ENCODE peak calls at places on chromosomes 11 and 22, in seven cellular contexts. I is Peyer's patch, U is heart left ventricle, M is IMR-90, N is pancreas, V is H1, K is upper lobe of right lung. T is an unnamed sample. For H3K36me3, the result is how much of the 10 kb centered on the place peaks cover.

GRCh38 chr22:37746366-37747089 is 49.7 kb downstream of the TRIOBP start:
- DNase-seq in I (no peak), U (no peak), N (peak), V (peak), K (peak), M (no peak), T (no peak)

GRCh38 chr11:86799680-86800075 is 664 bp upstream of the PRSS23 start:
- DNase-seq in U (no peak), K (no peak), I (no peak), N (no peak), V (no peak), M (no peak), T (no peak)

GRCh38 chr11:65298655-65299179 is 15.9 kb upstream of the CDC42EP2 start:
- DNase-seq in K (no peak), I (peak), M (peak), V (no peak), U (peak), N (no peak), T (no peak)

GRCh38 chr11:66728760-66729385 is at the start of gene SPTBN2:
- DNase-seq in V (no peak), K (no peak), M (no peak), N (no peak), U (no peak), I (no peak), T (no peak)

GRCh38 chr11:33375688-33376311 is 118.6 kb downstream of the HIPK3 start:
- DNase-seq in M (peak), U (no peak), V (peak), I (no peak), N (peak), K (no peak), T (no peak)

GRCh38 chr11:128552783-128553661 is 34.3 kb downstream of the ETS1 start:
- DNase-seq in N (no peak), V (no peak), M (peak), I (peak), K (no peak), U (no peak), T (no peak)

GRCh38 chr11:86891020-86891419 is 64.2 kb downstream of the FZD4 start:
- DNase-seq in V (no peak), M (no peak), N (no peak), I (no peak), K (no peak), U (no peak), T (no peak)

GRCh38 chr22:25919452-25919851 is 177.5 kb downstream of the MYO18B start:
- DNase-seq in K (no peak), M (no peak), V (no peak), I (no peak), N (no peak), U (no peak), T (no peak)

GRCh38 chr11:67373916-67374570 is 645 bp upstream of the CLCF1 start:
- DNase-seq in I (peak), K (peak), V (peak), M (peak), N (peak), U (peak), T (peak)

GRCh38 chr11:59216654-59217640 is 4.2 kb upstream of the MPEG1 start:
- DNase-seq in V (no peak), N (no peak), K (no peak), U (no peak), M (peak), I (peak), T (peak)

GRCh38 chr22:30223303-30223702 is 23.3 kb downstream of the LIF start:
- DNase-seq in K (no peak), V (no peak), U (no peak), N (no peak), I (no peak), M (no peak), T (no peak)

GRCh38 chr11:70402685-70403084 is 4.4 kb downstream of the CTTN start:
- DNase-seq in U (no peak), K (no peak), V (no peak), M (no peak), N (no peak), I (no peak), T (peak)

GRCh38 chr11:1490651-1491050 is 4.1 kb upstream of the MOB2 start:
- DNase-seq in K (peak), V (no peak), U (peak), M (no peak), I (no peak), N (no peak), T (no peak)

GRCh38 chr22:23122992-23123803 is 18.6 kb downstream of the RSPH14 start:
- DNase-seq in U (peak), N (no peak), K (no peak), I (no peak), M (no peak), V (no peak), T (no peak)

GRCh38 chr11:134604886-134605285 is 192.8 kb upstream of the B3GAT1 start:
- DNase-seq in M (no peak), K (no peak), V (no peak), N (no peak), U (no peak), I (no peak), T (no peak)

GRCh38 chr22:27801616-27802388 is at the start of gene MN1:
- DNase-seq in I (peak), N (no peak), M (peak), V (peak), K (peak), U (peak), T (peak)

GRCh38 chr11:10375280-10376048 is 70.6 kb downstream of the ADM start:
- DNase-seq in M (peak), N (no peak), U (no peak), K (no peak), V (peak), I (no peak), T (no peak)

GRCh38 chr22:38873469-38874411 is 1.7 kb upstream of the CBX6 start:
- DNase-seq in K (no peak), U (no peak), N (no peak), I (no peak), V (peak), M (no peak), T (peak)

GRCh38 chr11:129247129-129247528 is 55.0 kb upstream of the ARHGAP32 start:
- DNase-seq in K (no peak), U (no peak), V (no peak), N (no peak), M (peak), I (no peak), T (peak)

GRCh38 chr22:38467904-38468760 is at the start of gene KDELR3:
- DNase-seq in M (peak), U (peak), V (no peak), N (peak), I (peak), K (peak), T (peak)

GRCh38 chr11:68044145-68044813 is 5.5 kb downstream of the TCIRG1 start:
- DNase-seq in M (no peak), N (peak), K (no peak), V (no peak), U (peak), I (no peak), T (no peak)

GRCh38 chr22:46914916-46915894 is 152.8 kb downstream of the TBC1D22A start:
- DNase-seq in I (no peak), V (peak), N (no peak), K (no peak), M (no peak), U (no peak), T (no peak)

GRCh38 chr11:120532511-120533196 is 21.1 kb downstream of the GRIK4 start:
- DNase-seq in K (no peak), U (no peak), N (no peak), M (peak), V (no peak), I (no peak), T (no peak)

GRCh38 chr11:116224154-116224888 is 548.5 kb downstream of the BUD13 start:
- DNase-seq in U (no peak), M (peak), I (peak), N (peak), V (peak), K (no peak), T (peak)

GRCh38 chr22:41998361-41999261 is at the start of gene WBP2NL:
- DNase-seq in I (peak), U (peak), N (peak), K (peak), V (no peak), M (peak), T (peak)

GRCh38 chr11:29713831-29714320 is 303.0 kb downstream of the KCNA4 start:
- DNase-seq in U (no peak), N (no peak), K (no peak), M (no peak), I (no peak), V (no peak), T (no peak)

GRCh38 chr22:29146771-29147170 is 58.9 kb upstream of the EMID1 start:
- DNase-seq in V (no peak), K (peak), M (no peak), U (no peak), N (no peak), I (peak), T (no peak)

GRCh38 chr22:50717709-50718351 is 20.2 kb upstream of the ACR start:
- DNase-seq in I (no peak), U (no peak), K (no peak), N (no peak), M (no peak), V (no peak), T (no peak)

GRCh38 chr11:111309516-111309915 is 11.2 kb downstream of the POU2AF3 start:
- DNase-seq in U (no peak), M (no peak), N (no peak), I (no peak), K (no peak), V (no peak), T (no peak)

GRCh38 chr11:93542753-93543246 is 391 bp downstream of the SMCO4 start:
- DNase-seq in V (peak), N (peak), M (no peak), U (peak), K (no peak), I (no peak), T (no peak)

GRCh38 chr11:21948876-21949275 is 244.0 kb upstream of the ANO5 start:
- DNase-seq in N (no peak), M (no peak), V (no peak), I (no peak), K (no peak), U (no peak), T (peak)

GRCh38 chr11:26276798-26277424 is 55.0 kb upstream of the ANO3 start:
- DNase-seq in I (peak), V (peak), N (peak), U (no peak), K (no peak), M (peak), T (peak)

GRCh38 chr11:46874586-46874985 is 28.5 kb upstream of the CKAP5 start:
- DNase-seq in K (no peak), V (no peak), I (no peak), M (no peak), N (no peak), U (no peak), T (no peak)

GRCh38 chr22:35910013-35910860 is 118.4 kb downstream of the RBFOX2 start:
- DNase-seq in V (no peak), M (no peak), K (no peak), I (no peak), N (no peak), U (no peak), T (no peak)

GRCh38 chr11:128521697-128522062 is 65.7 kb downstream of the ETS1 start:
- DNase-seq in I (no peak), M (no peak), K (peak), N (peak), V (peak), U (peak), T (no peak)

GRCh38 chr11:64855596-64856304 is 11.3 kb upstream of the CDC42BPG start:
- DNase-seq in N (no peak), K (no peak), V (no peak), U (no peak), I (no peak), M (no peak), T (no peak)

GRCh38 chr11:3126207-3126865 is 38.8 kb downstream of the OSBPL5 start:
- DNase-seq in N (peak), I (peak), V (no peak), K (peak), U (peak), M (no peak), T (peak)

GRCh38 chr11:41461057-41461681 is 1.7 kb upstream of the LRRC4C start:
- DNase-seq in V (no peak), K (no peak), U (no peak), N (no peak), I (no peak), M (no peak), T (peak)

GRCh38 chr11:82978422-82979099 is 77.0 kb downstream of the DDIAS start:
- DNase-seq in V (no peak), N (no peak), I (no peak), U (no peak), K (no peak), M (peak), T (peak)

GRCh38 chr11:105701098-105701497 is 91.2 kb downstream of the GRIA4 start:
- DNase-seq in U (no peak), M (no peak), V (no peak), N (no peak), K (no peak), I (no peak), T (peak)
- H3K4me3 ChIP-seq in U (no peak), M (no peak), V (no peak), N (no peak), K (no peak), I (no peak), T (no peak)

DNA sequence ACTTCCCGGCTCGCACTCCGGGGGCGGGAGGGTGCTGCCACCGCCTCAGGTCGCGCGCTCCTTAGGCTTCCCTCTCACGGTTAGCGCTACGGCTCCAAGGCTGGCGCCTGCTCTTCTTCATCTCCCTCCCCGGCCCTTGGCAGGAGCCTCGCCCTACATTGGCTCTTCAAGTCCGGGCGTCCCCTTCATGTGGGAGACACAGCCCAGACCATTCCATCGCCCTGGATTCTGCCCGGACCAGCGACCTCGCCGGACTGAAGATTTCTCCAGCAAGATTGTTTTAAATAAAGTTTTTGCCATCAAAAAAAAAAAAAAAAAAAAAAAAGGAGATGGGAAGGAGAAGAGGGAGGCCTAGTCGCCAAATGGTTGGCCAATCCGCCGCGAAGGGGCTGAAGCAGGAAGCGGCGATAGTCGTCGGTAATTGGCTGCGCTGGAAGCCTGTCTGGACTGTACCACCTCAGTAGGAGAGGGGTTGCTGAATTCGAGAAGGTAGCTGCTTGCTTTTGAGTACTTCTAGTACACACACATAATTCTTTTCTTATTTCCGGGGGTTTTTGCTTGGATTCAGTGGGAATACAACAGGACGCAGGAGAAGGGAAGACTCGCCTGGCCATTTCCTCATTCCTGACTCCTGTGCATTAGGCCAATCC is 724 bp upstream of the ZDHHC5 start:
- DNase-seq in K (peak), I (peak), N (peak), M (peak), U (peak), V (peak), T (peak)
- TF ChIP-seq CTCF in K (no peak), I (no peak), N (no peak), M (no peak), U (no peak), V (no peak), T (peak)

GRCh38 chr22:17864398-17865182 is 90.3 kb upstream of the BID start:
- DNase-seq in M (no peak), K (no peak), N (no peak), I (no peak), U (no peak), V (no peak), T (no peak)
- H3K36me3 ChIP-seq in M (under half), K (under half), N (under half), I (under half), U (under half), V (under half), T (under half)

DNA sequence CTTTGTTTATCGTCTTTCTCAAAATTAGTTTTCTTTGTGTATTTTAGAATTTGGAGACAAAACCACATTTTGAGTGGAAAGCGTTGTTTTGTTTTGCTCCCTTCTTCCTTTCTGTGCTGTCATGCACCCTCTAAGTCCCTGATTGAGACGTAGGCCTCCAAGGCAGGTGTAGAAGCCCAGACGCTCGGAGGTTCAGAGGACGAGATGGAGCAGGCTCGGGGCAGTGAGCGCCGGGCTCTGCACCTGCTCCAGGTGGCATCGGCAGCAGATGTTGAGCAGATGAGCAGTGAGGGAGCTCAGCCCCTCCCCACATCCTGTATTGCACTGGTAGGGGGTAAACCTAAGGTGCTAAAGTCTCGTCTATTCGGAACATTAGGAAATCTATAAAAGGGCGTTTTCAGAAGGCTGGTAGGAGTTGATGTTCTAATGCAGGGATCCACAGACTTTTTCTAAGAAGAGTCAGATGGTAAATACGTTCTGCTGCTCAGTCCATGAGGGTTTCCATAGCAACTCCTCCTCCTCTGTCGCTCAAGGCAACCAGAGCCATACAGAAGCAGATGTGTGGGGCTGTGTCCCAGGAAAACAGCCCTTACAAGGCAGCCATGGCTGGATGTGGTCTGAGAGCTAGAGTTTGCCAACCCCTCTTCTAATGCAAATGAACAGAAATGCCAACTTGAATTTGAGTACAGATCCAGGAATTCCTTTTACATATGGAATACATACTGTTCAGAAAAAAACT is 724.2 kb downstream of the BRD1 start:
- DNase-seq in I (peak), U (no peak), N (no peak), M (no peak), V (no peak), K (peak), T (no peak)
- H3K4me3 ChIP-seq in I (no peak), U (no peak), N (no peak), M (no peak), V (no peak), K (no peak), T (no peak)

GRCh38 chr11:6617315-6617781 is 1.9 kb downstream of the TPP1 start:
- DNase-seq in V (no peak), U (no peak), N (no peak), I (no peak), K (no peak), M (no peak), T (no peak)

GRCh38 chr11:6616596-6617250 is 2.5 kb downstream of the TPP1 start:
- DNase-seq in N (no peak), K (no peak), U (no peak), I (no peak), V (no peak), M (no peak), T (no peak)

GRCh38 chr11:6619021-6619745 is at the start of gene TPP1:
- DNase-seq in N (peak), K (peak), U (peak), V (peak), M (peak), I (peak), T (peak)

GRCh38 chr11:6615882-6616585 is 3.2 kb downstream of the TPP1 start:
- DNase-seq in N (no peak), U (no peak), V (no peak), M (peak), K (no peak), I (no peak), T (no peak)

GRCh38 chr11:6618117-6619020 is 853 bp downstream of the TPP1 start:
- DNase-seq in N (peak), M (peak), I (peak), V (no peak), K (peak), U (no peak), T (peak)
- TF ChIP-seq CTCF in N (no peak), M (peak), I (no peak), V (no peak), K (no peak), U (no peak), T (no peak)

T was measured in bronchial epithelial cell.